ENCODE peak calls at places on chromosomes 11 and 22, in nine cellular contexts. Y, T, R, H, P, D, G, B and E are unnamed samples.

GRCh38 chr11:6395470-6396060 is 5.3 kb downstream of the SMPD1 start:
- DNase-seq in T (no peak), P (no peak), Y (no peak), D (no peak), B (no peak), R (no peak), H (no peak), G (no peak), E (no peak)

GRCh38 chr11:95078526-95078925 is 11.1 kb upstream of the ENDOD1 start:
- DNase-seq in R (no peak), H (no peak), Y (no peak), D (peak; percentile 83), T (no peak), G (no peak), B (no peak), P (no peak), E (no peak)

GRCh38 chr11:63905179-63905578 is 11.8 kb downstream of the RCOR2 start:
- DNase-seq in R (no peak), T (no peak), H (peak; percentile 49), P (no peak), D (no peak), Y (no peak), G (no peak), B (no peak), E (no peak)

GRCh38 chr22:36162127-36163034 is 1.8 kb upstream of the APOL3 start:
- DNase-seq in P (peak; percentile 18), B (no peak), Y (no peak), T (no peak), D (no peak), H (no peak), R (no peak), G (no peak), E (no peak)

GRCh38 chr11:27660171-27660570 is 40.1 kb downstream of the BDNF start:
- DNase-seq in Y (no peak), T (no peak), H (no peak), R (no peak), P (no peak), D (no peak), B (no peak), G (no peak), E (no peak)

GRCh38 chr22:46007848-46008261 is 30.9 kb upstream of the WNT7B start:
- DNase-seq in G (peak; percentile 83), D (peak; percentile 92), Y (peak; percentile 88), B (peak; percentile 91), R (peak; percentile 40), T (no peak), P (no peak), H (peak; percentile 94), E (peak; percentile 57)

GRCh38 chr22:22403306-22403705 is 105.2 kb downstream of the ZNF280B start:
- DNase-seq in D (no peak), Y (no peak), P (no peak), G (no peak), R (no peak), T (no peak), H (no peak), B (no peak), E (no peak)

GRCh38 chr11:6742260-6742659 is 29.5 kb downstream of the OR2AG2 start:
- DNase-seq in Y (no peak), P (no peak), D (no peak), G (no peak), H (no peak), B (no peak), R (no peak), T (no peak), E (no peak)

GRCh38 chr22:29883831-29884139 is 811 bp downstream of the MTMR3 start:
- DNase-seq in D (no peak), B (peak; percentile 3), R (no peak), H (no peak), P (no peak), Y (no peak), T (no peak), G (no peak), E (no peak)

GRCh38 chr11:62678433-62678769 is 472 bp downstream of the UBXN1 start:
- DNase-seq in G (no peak), T (no peak), H (no peak), Y (no peak), R (no peak), P (no peak), D (no peak), B (no peak), E (no peak)

GRCh38 chr22:47393191-47393590 is 630.7 kb downstream of the TBC1D22A start:
- DNase-seq in H (no peak), G (no peak), P (no peak), Y (no peak), R (no peak), D (no peak), B (no peak), T (no peak), E (no peak)

GRCh38 chr22:30882974-30883533 is 85.5 kb downstream of the MORC2 start:
- DNase-seq in P (no peak), B (no peak), Y (no peak), D (no peak), G (no peak), H (no peak), R (no peak), T (no peak), E (no peak)

GRCh38 chr22:30435674-30436126 is 10.1 kb downstream of the MTFP1 start:
- DNase-seq in R (peak; percentile 52), D (no peak), T (peak; percentile 46), H (no peak), P (peak; percentile 76), Y (no peak), B (no peak), G (no peak), E (peak; percentile 93)

GRCh38 chr11:95453616-95454118 is 222.7 kb upstream of the SESN3 start:
- DNase-seq in P (no peak), B (peak; percentile 3), R (no peak), Y (no peak), T (no peak), H (no peak), G (no peak), D (peak; percentile 84), E (no peak)

GRCh38 chr22:48647051-48647450 is 1180.6 kb downstream of the BRD1 start:
- DNase-seq in D (no peak), P (no peak), Y (no peak), T (no peak), R (no peak), B (no peak), H (no peak), G (no peak), E (no peak)

GRCh38 chr22:19120829-19121630 is 1.2 kb downstream of the DGCR2 start:
- DNase-seq in D (peak; percentile 68), R (peak; percentile 8), P (no peak), B (no peak), Y (no peak), H (peak; percentile 54), T (no peak), G (no peak), E (no peak)

GRCh38 chr22:40239345-40239683 is 61.6 kb downstream of the TNRC6B start:
- DNase-seq in D (no peak), G (no peak), T (no peak), B (no peak), H (no peak), R (no peak), Y (no peak), P (no peak), E (no peak)

GRCh38 chr11:3021125-3021524 is 29.0 kb upstream of the NAP1L4 start:
- DNase-seq in B (no peak), G (no peak), D (peak; percentile 61), Y (peak; percentile 16), T (no peak), R (peak; percentile 7), H (no peak), P (peak; percentile 24), E (no peak)

GRCh38 chr11:20134991-20135736 is 25.1 kb downstream of the DBX1 start:
- DNase-seq in D (no peak), G (no peak), H (no peak), Y (no peak), P (no peak), B (no peak), T (no peak), R (no peak), E (no peak)

GRCh38 chr11:35242412-35242811 is 103.4 kb downstream of the CD44 start:
- DNase-seq in B (no peak), P (no peak), D (no peak), H (no peak), G (no peak), R (no peak), T (no peak), Y (no peak), E (no peak)

GRCh38 chr22:38754247-38755154 is 1.3 kb downstream of the SUN2 start:
- DNase-seq in T (no peak), P (no peak), G (no peak), D (peak; percentile 73), B (no peak), Y (peak; percentile 29), H (peak; percentile 63), R (no peak), E (peak; percentile 79)

GRCh38 chr22:39537981-39538380 is 5.4 kb upstream of the RPS19BP1 start:
- DNase-seq in H (no peak), G (no peak), P (no peak), Y (no peak), T (no peak), B (no peak), D (no peak), R (no peak), E (no peak)

GRCh38 chr11:43920598-43921419 is 21.6 kb upstream of the C11orf96 start:
- DNase-seq in H (peak; percentile 97), D (peak; percentile 100), B (peak; percentile 100), Y (peak; percentile 56), G (no peak), P (no peak), R (peak; percentile 94), T (no peak), E (no peak)

GRCh38 chr22:23772315-23773246 is at the start of gene MMP11:
- DNase-seq in H (peak; percentile 71), R (no peak), D (no peak), G (no peak), B (no peak), P (peak; percentile 45), Y (no peak), T (peak; percentile 47), E (peak; percentile 82)

GRCh38 chr11:65552413-65552951 is 5.7 kb downstream of the LTBP3 start:
- DNase-seq in B (no peak), Y (no peak), T (no peak), P (no peak), G (no peak), D (no peak), R (no peak), H (no peak), E (no peak)

GRCh38 chr11:64743591-64744543 is at the start of gene RASGRP2:
- DNase-seq in Y (peak; percentile 12), T (peak; percentile 81), H (no peak), P (peak; percentile 88), G (no peak), R (peak; percentile 24), B (no peak), D (no peak), E (peak; percentile 80)

GRCh38 chr11:48017105-48017874 is 36.9 kb downstream of the PTPRJ start:
- DNase-seq in D (no peak), R (no peak), B (no peak), P (no peak), H (no peak), T (no peak), Y (no peak), G (no peak), E (no peak)

GRCh38 chr11:44823006-44823405 is 96.2 kb downstream of the TSPAN18 start:
- DNase-seq in P (no peak), H (no peak), B (no peak), D (no peak), R (no peak), G (no peak), Y (no peak), T (peak; percentile 2), E (no peak)

GRCh38 chr11:2463766-2464277 is 19.0 kb downstream of the KCNQ1 start:
- DNase-seq in H (no peak), B (no peak), R (no peak), T (no peak), G (no peak), P (no peak), Y (no peak), D (no peak), E (no peak)

GRCh38 chr11:67644472-67645418 is 5.2 kb upstream of the TBX10 start:
- DNase-seq in H (no peak), P (no peak), B (no peak), G (no peak), D (no peak), Y (no peak), R (no peak), T (no peak), E (no peak)

GRCh38 chr22:47328550-47329243 is 566.2 kb downstream of the TBC1D22A start:
- DNase-seq in R (peak; percentile 15), G (no peak), D (peak; percentile 74), P (no peak), T (no peak), B (peak; percentile 92), H (peak; percentile 90), Y (no peak), E (no peak)